ENCODE peak calls at places on chromosomes 5 and 9, in nine cellular contexts. D, W, X, U, E, L, O, P and J are unnamed samples. For H3K4me1, the result is how much of the 10 kb centered on the place peaks cover.

GRCh38 chr9:29349050-29349449 is 1775.8 kb upstream of the C9orf72 start:
- DNase-seq in D (no peak), W (no peak), X (no peak), U (no peak), E (no peak), L (no peak), O (no peak), P (no peak), J (peak)

GRCh38 chr9:121574771-121575519 is 75.3 kb upstream of the GGTA1 start:
- DNase-seq in D (no peak), W (no peak), X (no peak), U (no peak), E (no peak), L (peak), O (no peak), P (no peak), J (no peak)

GRCh38 chr5:170287532-170287931 is 10.0 kb downstream of the LCP2 start:
- DNase-seq in D (peak), W (no peak), X (no peak), U (peak), E (no peak), L (peak), O (no peak), P (peak), J (no peak)

GRCh38 chr9:69063839-69064238 is 28.3 kb downstream of the FXN start:
- DNase-seq in D (no peak), W (no peak), X (no peak), U (no peak), E (no peak), L (no peak), O (no peak), P (no peak), J (no peak)

GRCh38 chr5:150457562-150458240 is 8.2 kb upstream of the RPS14 start:
- DNase-seq in D (no peak), W (no peak), X (no peak), U (no peak), E (no peak), L (no peak), O (no peak), P (no peak), J (no peak)

GRCh38 chr5:128764910-128765309 is 200.4 kb upstream of the SLC27A6 start:
- DNase-seq in D (no peak), W (no peak), X (no peak), U (no peak), E (peak), L (no peak), O (no peak), P (no peak), J (no peak)

GRCh38 chr5:149060325-149060724 is 2.5 kb downstream of the SH3TC2 start:
- DNase-seq in D (no peak), W (peak), X (peak), U (no peak), E (no peak), L (no peak), O (no peak), P (no peak), J (no peak)

GRCh38 chr9:120926397-120926928 is at the start of gene TRAF1:
- DNase-seq in D (no peak), W (no peak), X (no peak), U (no peak), E (no peak), L (no peak), O (no peak), P (no peak), J (no peak)

GRCh38 chr5:33401482-33402390 is 39.0 kb upstream of the TARS1 start:
- DNase-seq in D (no peak), W (peak), X (no peak), U (no peak), E (no peak), L (no peak), O (no peak), P (no peak), J (peak)

GRCh38 chr9:80485420-80485819 is 913.7 kb downstream of the TLE4 start:
- DNase-seq in D (no peak), W (no peak), X (no peak), U (no peak), E (no peak), L (no peak), O (no peak), P (no peak), J (no peak)

GRCh38 chr9:2639786-2640185 is 18.2 kb downstream of the VLDLR start:
- DNase-seq in D (peak), W (no peak), X (no peak), U (no peak), E (no peak), L (no peak), O (no peak), P (no peak), J (no peak)

GRCh38 chr5:32233220-32233695 is 59.1 kb upstream of the GOLPH3 start:
- DNase-seq in D (peak), W (no peak), X (peak), U (no peak), E (no peak), L (no peak), O (no peak), P (no peak), J (no peak)

GRCh38 chr9:105625088-105625487 is 37.2 kb upstream of the TAL2 start:
- DNase-seq in D (no peak), W (no peak), X (no peak), U (no peak), E (no peak), L (no peak), O (no peak), P (no peak), J (no peak)

GRCh38 chr9:104826109-104826775 is 62.3 kb downstream of the NIPSNAP3B start:
- DNase-seq in D (peak), W (no peak), X (no peak), U (no peak), E (no peak), L (no peak), O (no peak), P (no peak), J (no peak)

GRCh38 chr9:129836342-129837007 is 1.2 kb downstream of the USP20 start:
- DNase-seq in D (no peak), W (no peak), X (no peak), U (no peak), E (no peak), L (no peak), O (no peak), P (no peak), J (no peak)

GRCh38 chr9:77013186-77013931 is 6.1 kb upstream of the FOXB2 start:
- DNase-seq in D (no peak), W (no peak), X (no peak), U (no peak), E (no peak), L (no peak), O (no peak), P (no peak), J (no peak)

GRCh38 chr5:143812085-143812705 is at the start of gene HMHB1:
- DNase-seq in D (no peak), W (no peak), X (no peak), U (no peak), E (no peak), L (peak), O (peak), P (no peak), J (no peak)

GRCh38 chr5:149646564-149646963 is 65.3 kb downstream of the ARHGEF37 start:
- DNase-seq in D (no peak), W (peak), X (no peak), U (no peak), E (no peak), L (no peak), O (no peak), P (no peak), J (peak)

GRCh38 chr5:171464829-171465228 is 45.4 kb downstream of the FGF18 start:
- DNase-seq in D (no peak), W (no peak), X (no peak), U (no peak), E (no peak), L (no peak), O (no peak), P (no peak), J (no peak)

GRCh38 chr5:72281430-72281763 is 38.6 kb downstream of the MRPS27 start:
- DNase-seq in D (no peak), W (no peak), X (no peak), U (no peak), E (no peak), L (no peak), O (no peak), P (no peak), J (no peak)

GRCh38 chr5:72281764-72282499 is 38.1 kb downstream of the MRPS27 start:
- DNase-seq in D (no peak), W (no peak), X (no peak), U (no peak), E (no peak), L (no peak), O (no peak), P (no peak), J (peak)

GRCh38 chr5:72283358-72283757 is 36.7 kb downstream of the MRPS27 start:
- DNase-seq in D (peak), W (no peak), X (peak), U (no peak), E (no peak), L (no peak), O (no peak), P (no peak), J (no peak)

GRCh38 chr5:72282878-72283277 is 37.2 kb downstream of the MRPS27 start:
- DNase-seq in D (peak), W (no peak), X (no peak), U (no peak), E (no peak), L (no peak), O (no peak), P (no peak), J (peak)

GRCh38 chr5:72280655-72281069 is 39.4 kb downstream of the MRPS27 start:
- DNase-seq in D (peak), W (peak), X (no peak), U (no peak), E (no peak), L (no peak), O (no peak), P (no peak), J (peak)
- TF ChIP-seq CTCF in D (peak), W (peak), X (no peak), U (peak), E (peak), L (peak), O (peak), P (peak), J (peak)

DNA sequence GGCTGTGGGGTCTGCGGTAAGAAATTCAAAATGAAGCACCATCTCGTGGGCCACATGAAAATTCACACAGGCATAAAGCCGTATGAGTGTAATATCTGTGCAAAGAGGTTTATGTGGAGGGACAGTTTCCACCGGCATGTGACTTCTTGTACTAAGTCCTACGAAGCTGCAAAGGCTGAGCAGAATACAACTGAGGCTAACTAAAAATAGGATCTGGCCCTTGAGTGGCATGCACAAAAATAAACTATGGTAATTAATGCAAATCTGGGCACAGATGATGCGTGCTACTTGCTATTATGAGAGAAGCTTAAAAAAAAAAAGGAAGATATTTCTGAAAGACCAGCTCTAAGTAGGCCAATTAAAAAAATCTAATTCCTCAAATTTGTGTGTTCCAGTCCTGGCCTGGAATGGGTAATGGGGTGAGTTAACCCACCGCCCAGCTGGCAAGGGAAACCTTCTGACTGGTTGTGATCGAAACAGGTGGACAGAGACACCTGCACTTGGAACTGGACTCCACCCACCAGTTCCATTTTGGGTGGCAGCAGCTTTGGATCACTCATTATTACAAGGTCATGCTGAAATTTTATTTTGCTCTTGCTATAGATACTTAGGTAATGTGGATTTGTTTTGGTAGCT is 26.6 kb upstream of the ZBTB34 start:
- DNase-seq in D (no peak), W (no peak), X (no peak), U (no peak), E (no peak), L (no peak), O (no peak), P (no peak), J (no peak)
- H3K4me1 ChIP-seq in D (under half), W (under half), X (under half), U (under half), E (under half), L (half or more), O (under half), P (under half), J (under half)

DNA sequence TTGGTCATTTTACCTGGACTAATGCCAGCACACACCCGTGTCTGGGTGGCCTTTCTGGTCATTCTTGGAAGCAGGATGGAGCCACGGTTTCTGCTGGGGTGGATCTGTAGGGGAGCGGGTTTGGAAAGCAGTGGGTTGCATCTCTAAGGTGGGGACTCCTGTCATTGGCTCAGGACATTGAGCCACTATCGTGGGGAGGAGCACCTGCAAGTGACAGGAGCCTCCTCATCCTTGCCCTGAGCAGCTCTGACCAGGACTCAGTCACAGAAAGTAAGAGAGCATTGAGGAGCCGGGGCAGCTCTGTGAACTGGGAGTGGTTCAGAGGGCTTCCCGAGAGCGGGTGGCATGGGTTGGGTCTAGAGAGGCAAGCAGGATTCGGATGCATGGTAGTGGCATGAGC is 3.7 kb downstream of the B4GALT7 start:
- DNase-seq in D (peak), W (no peak), X (peak), U (no peak), E (no peak), L (no peak), O (no peak), P (no peak), J (no peak)
- H3K27ac ChIP-seq in D (no peak), W (no peak), X (no peak), U (no peak), E (no peak), L (no peak), O (no peak), P (no peak), J (no peak)

GRCh38 chr5:122951658-122952057 is 84.9 kb downstream of the PPIC start:
- DNase-seq in D (no peak), W (peak), X (no peak), U (no peak), E (no peak), L (no peak), O (no peak), P (no peak), J (no peak)
- TF ChIP-seq CTCF in D (no peak), W (no peak), X (no peak), U (no peak), E (no peak), L (no peak), O (no peak), P (no peak), J (no peak)

GRCh38 chr9:131395027-131395744 is 1.3 kb downstream of the PRRC2B start:
- DNase-seq in D (no peak), W (peak), X (peak), U (no peak), E (no peak), L (no peak), O (peak), P (no peak), J (no peak)

GRCh38 chr9:131395745-131396479 is 2.0 kb downstream of the PRRC2B start:
- DNase-seq in D (no peak), W (peak), X (no peak), U (no peak), E (no peak), L (no peak), O (no peak), P (no peak), J (no peak)

GRCh38 chr9:131396626-131397025 is 2.7 kb downstream of the PRRC2B start:
- DNase-seq in D (no peak), W (no peak), X (no peak), U (no peak), E (no peak), L (no peak), O (no peak), P (no peak), J (no peak)

GRCh38 chr9:131398204-131398603 is 4.3 kb downstream of the PRRC2B start:
- DNase-seq in D (no peak), W (peak), X (no peak), U (no peak), E (no peak), L (no peak), O (peak), P (no peak), J (peak)

DNA sequence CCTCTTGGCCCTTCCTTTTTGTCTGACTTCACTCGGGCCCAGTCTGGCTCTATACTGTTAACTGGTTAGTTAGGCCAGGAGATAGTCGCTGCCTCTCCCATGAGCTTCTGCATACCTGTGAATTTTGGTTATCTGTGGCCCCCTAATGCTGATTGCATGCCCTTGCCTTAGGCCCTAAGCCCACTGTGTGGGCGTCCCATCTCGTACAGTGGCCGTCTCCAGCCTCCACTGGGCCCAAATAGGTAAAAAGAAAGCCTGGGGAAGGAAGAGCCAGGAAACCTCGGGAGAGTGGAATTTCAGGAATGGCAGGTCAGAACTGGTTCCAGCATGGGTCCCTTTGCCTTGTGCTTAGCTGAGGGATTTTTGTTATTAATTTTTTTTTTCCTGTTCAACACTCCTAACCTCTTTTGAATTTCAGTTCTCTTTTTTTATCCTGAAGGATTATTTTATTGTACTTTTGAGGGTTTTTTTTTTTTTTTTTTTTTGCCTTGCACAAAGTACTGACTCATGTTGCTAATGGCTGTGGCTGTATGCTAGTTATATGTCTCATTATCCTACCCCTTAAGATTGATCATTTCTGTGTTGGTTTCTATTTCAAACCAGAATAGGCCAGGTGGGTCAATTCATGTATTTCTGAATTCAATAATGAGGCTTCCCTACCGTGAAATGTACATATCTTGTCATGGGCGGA is 3.4 kb downstream of the PRRC2B start:
- DNase-seq in D (no peak), W (peak), X (no peak), U (no peak), E (no peak), L (no peak), O (no peak), P (no peak), J (peak)
- H3K4me1 ChIP-seq in D (under half), W (under half), X (half or more), U (under half), E (half or more), L (half or more), O (under half), P (under half), J (half or more)